ENCODE peak calls at places on chromosomes 7 and 10, in four cellular contexts. One of them, this sample, is unnamed.

GRCh38 chr10:30775779-30776591 is 146.4 kb upstream of the LYZL2 start:
- DNase-seq in Calu3: no peak
- DNase-seq in EL: peak
- DNase-seq in C1 segment of cervical spinal cord: no peak
- DNase-seq in this sample: no peak

GRCh38 chr10:51001587-51001986 is 72.7 kb upstream of the PRKG1 start:
- DNase-seq in Calu3: no peak
- DNase-seq in EL: peak
- DNase-seq in C1 segment of cervical spinal cord: no peak
- DNase-seq in this sample: no peak

GRCh38 chr7:83427929-83428328 is 221.0 kb downstream of the SEMA3E start:
- DNase-seq in Calu3: no peak
- DNase-seq in EL: no peak
- DNase-seq in C1 segment of cervical spinal cord: no peak
- DNase-seq in this sample: no peak

GRCh38 chr7:151833691-151834090 is 43.2 kb downstream of the PRKAG2 start:
- DNase-seq in Calu3: no peak
- DNase-seq in EL: no peak
- DNase-seq in C1 segment of cervical spinal cord: no peak
- DNase-seq in this sample: peak

GRCh38 chr10:101774589-101775272 is 1.2 kb downstream of the FGF8 start:
- DNase-seq in Calu3: no peak
- DNase-seq in EL: no peak
- DNase-seq in C1 segment of cervical spinal cord: no peak
- DNase-seq in this sample: no peak

GRCh38 chr7:107286751-107287621 is 118.2 kb downstream of the HBP1 start:
- DNase-seq in Calu3: no peak
- DNase-seq in EL: no peak
- DNase-seq in C1 segment of cervical spinal cord: no peak
- DNase-seq in this sample: no peak

GRCh38 chr10:74801447-74801846 is 25.0 kb upstream of the KAT6B start:
- DNase-seq in Calu3: no peak
- DNase-seq in EL: no peak
- DNase-seq in C1 segment of cervical spinal cord: no peak
- DNase-seq in this sample: no peak

GRCh38 chr10:3470191-3470590 is 297.6 kb upstream of the PITRM1 start:
- DNase-seq in Calu3: no peak
- DNase-seq in EL: no peak
- DNase-seq in C1 segment of cervical spinal cord: no peak
- DNase-seq in this sample: no peak

GRCh38 chr10:112195224-112195623 is 11.7 kb upstream of the GPAM start:
- DNase-seq in Calu3: no peak
- DNase-seq in EL: no peak
- DNase-seq in C1 segment of cervical spinal cord: no peak
- DNase-seq in this sample: no peak

GRCh38 chr10:61754553-61755540 is 92.1 kb downstream of the CABCOCO1 start:
- DNase-seq in Calu3: no peak
- DNase-seq in EL: peak
- DNase-seq in C1 segment of cervical spinal cord: no peak
- DNase-seq in this sample: no peak

GRCh38 chr7:105493928-105494325 is 28.1 kb downstream of the PUS7 start:
- DNase-seq in Calu3: peak
- DNase-seq in EL: peak
- DNase-seq in C1 segment of cervical spinal cord: no peak
- DNase-seq in this sample: no peak

GRCh38 chr10:46294641-46295230 is 7.9 kb downstream of the ANTXRL start:
- DNase-seq in Calu3: no peak
- DNase-seq in EL: no peak
- DNase-seq in C1 segment of cervical spinal cord: no peak
- DNase-seq in this sample: no peak

GRCh38 chr10:25629333-25629732 is 304.7 kb upstream of the MYO3A start:
- DNase-seq in Calu3: no peak
- DNase-seq in EL: no peak
- DNase-seq in C1 segment of cervical spinal cord: no peak
- DNase-seq in this sample: no peak

This sample was measured in lower lobe of right lung.